ENCODE peak calls at places on chromosomes 6 and 20, in nine cellular contexts. E is mucosa of gallbladder; Q is AG10803; H is effector memory CD4-positive, alpha-beta T cell; I is left ventricle myocardium inferior; N is fibroblast of the conjunctiva; C is amygdala; B is cardiac septum; A is stimulated activated CD8-positive, alpha-beta memory T cell treated with anti-CD3 and anti-CD28 coated beads, Interleukin-15, amount 100 ng/mL, for 1 hour. Y is an unnamed sample.

GRCh38 chr6:166569206-166569605 is 17.3 kb downstream of the RAMACL start:
- DNase-seq in E (no peak), Q (no peak), H (no peak), I (no peak), N (no peak), C (no peak), B (no peak), A (no peak), Y (no peak)

GRCh38 chr6:33812669-33813068 is 8.9 kb upstream of the MLN start:
- DNase-seq in E (peak; percentile 49), Q (peak; percentile 31), H (no peak), I (peak; percentile 33), N (no peak), C (no peak), B (no peak), A (no peak), Y (peak; percentile 8)

GRCh38 chr6:120157873-120158272 is 808.3 kb upstream of the MAN1A1 start:
- DNase-seq in E (no peak), Q (no peak), H (no peak), I (no peak), N (no peak), C (no peak), B (no peak), A (no peak), Y (no peak)

GRCh38 chr20:51160011-51160410 is 137.1 kb upstream of the KCNG1 start:
- DNase-seq in E (no peak), Q (no peak), H (no peak), I (no peak), N (no peak), C (no peak), B (no peak), A (no peak), Y (no peak)

GRCh38 chr6:44058617-44059358 is 68.5 kb downstream of the MRPL14 start:
- DNase-seq in E (peak; percentile 83), Q (peak; percentile 99), H (no peak), I (peak; percentile 77), N (peak; percentile 98), C (no peak), B (peak; percentile 92), A (no peak), Y (no peak)

GRCh38 chr20:44805991-44806729 is 4.2 kb downstream of the RIMS4 start:
- DNase-seq in E (peak; percentile 11), Q (peak; percentile 62), H (no peak), I (no peak), N (peak; percentile 98), C (peak; percentile 54), B (no peak), A (no peak), Y (peak; percentile 6)

GRCh38 chr6:13765570-13765969 is 48.8 kb downstream of the MCUR1 start:
- DNase-seq in E (no peak), Q (peak; percentile 16), H (no peak), I (no peak), N (no peak), C (no peak), B (no peak), A (no peak), Y (no peak)

GRCh38 chr6:125804264-125804663 is 13.5 kb downstream of the NCOA7 start:
- DNase-seq in E (no peak), Q (no peak), H (no peak), I (no peak), N (no peak), C (no peak), B (no peak), A (no peak), Y (no peak)

GRCh38 chr6:31139599-31139998 is 733 bp upstream of the PSORS1C2 start:
- DNase-seq in E (no peak), Q (peak; percentile 54), H (no peak), I (no peak), N (no peak), C (no peak), B (no peak), A (no peak), Y (no peak)

GRCh38 chr6:63897952-63898351 is 262.4 kb downstream of the PHF3 start:
- DNase-seq in E (no peak), Q (peak; percentile 29), H (no peak), I (peak; percentile 32), N (no peak), C (no peak), B (no peak), A (no peak), Y (no peak)

GRCh38 chr6:45676376-45676775 is 298.6 kb upstream of the SUPT3H start:
- DNase-seq in E (no peak), Q (no peak), H (no peak), I (no peak), N (no peak), C (no peak), B (no peak), A (no peak), Y (no peak)

GRCh38 chr6:84346372-84346771 is 118.9 kb upstream of the CEP162 start:
- DNase-seq in E (no peak), Q (peak; percentile 16), H (no peak), I (no peak), N (no peak), C (no peak), B (no peak), A (no peak), Y (no peak)

GRCh38 chr20:36821964-36822437 is 48.4 kb upstream of the DSN1 start:
- DNase-seq in E (no peak), Q (peak; percentile 61), H (no peak), I (no peak), N (no peak), C (no peak), B (no peak), A (no peak), Y (peak; percentile 30)

GRCh38 chr6:167211870-167212715 is 54.3 kb upstream of the GPR31 start:
- DNase-seq in E (no peak), Q (no peak), H (no peak), I (no peak), N (no peak), C (no peak), B (peak; percentile 54), A (no peak), Y (no peak)

GRCh38 chr6:158536891-158537798 is 22.7 kb upstream of the TMEM181 start:
- DNase-seq in E (no peak), Q (no peak), H (peak; percentile 22), I (no peak), N (no peak), C (no peak), B (no peak), A (no peak), Y (no peak)

GRCh38 chr6:81969814-81970213 is 217.3 kb upstream of the TENT5A start:
- DNase-seq in E (no peak), Q (no peak), H (no peak), I (no peak), N (no peak), C (no peak), B (no peak), A (no peak), Y (no peak)

GRCh38 chr20:7361321-7361720 is 578.9 kb downstream of the HAO1 start:
- DNase-seq in E (no peak), Q (no peak), H (no peak), I (no peak), N (no peak), C (no peak), B (no peak), A (no peak), Y (no peak)

Y was measured in hypothalamus.